ENCODE peak calls at places on chromosomes 1 and 21, in nine cellular contexts. K, G, F, T, O, B, S, Q and V are unnamed samples.

GRCh38 chr1:63442141-63442475 is 74.7 kb downstream of the ALG6 start:
- DNase-seq in G (no peak), B (no peak), Q (peak), K (no peak), T (no peak), S (no peak), F (peak), O (no peak), V (no peak)

GRCh38 chr1:225918280-225918679 is 5.8 kb downstream of the PYCR2 start:
- DNase-seq in Q (no peak), O (no peak), B (no peak), T (no peak), S (no peak), K (no peak), F (no peak), G (no peak), V (no peak)

GRCh38 chr21:35868869-35869223 is 191.5 kb downstream of the SETD4 start:
- DNase-seq in Q (no peak), B (no peak), T (no peak), S (no peak), G (no peak), O (no peak), K (no peak), F (no peak), V (no peak)

GRCh38 chr1:155003766-155004351 is 1.3 kb downstream of the ZBTB7B start:
- DNase-seq in G (peak), O (peak), T (no peak), Q (peak), B (peak), F (peak), S (no peak), K (peak), V (peak)

GRCh38 chr1:211182746-211183145 is 48.8 kb upstream of the KCNH1 start:
- DNase-seq in B (no peak), K (no peak), O (no peak), G (no peak), F (no peak), S (no peak), T (no peak), Q (no peak), V (no peak)

GRCh38 chr1:33348194-33348593 is 27.3 kb upstream of the A3GALT2 start:
- DNase-seq in F (peak), S (no peak), Q (peak), B (no peak), G (no peak), O (peak), T (no peak), K (no peak), V (no peak)

GRCh38 chr1:216223521-216223920 is 199.7 kb downstream of the USH2A start:
- DNase-seq in S (no peak), O (no peak), K (peak), F (peak), G (no peak), T (no peak), B (no peak), Q (no peak), V (no peak)

GRCh38 chr1:235791532-235792060 is 75.1 kb downstream of the LYST start:
- DNase-seq in T (no peak), S (no peak), Q (no peak), G (peak), K (no peak), F (no peak), B (no peak), O (no peak), V (no peak)

GRCh38 chr1:244450597-244451538 is 841 bp downstream of the ADSS2 start:
- DNase-seq in S (peak), G (peak), B (peak), Q (peak), K (no peak), O (peak), F (peak), T (peak), V (peak)

GRCh38 chr1:65235867-65236805 is 73.2 kb upstream of the DNAJC6 start:
- DNase-seq in O (peak), F (peak), T (peak), Q (peak), G (peak), B (no peak), S (no peak), K (no peak), V (peak)

GRCh38 chr1:97441966-97442365 is 478.9 kb downstream of the DPYD start:
- DNase-seq in T (no peak), Q (no peak), K (no peak), S (no peak), O (no peak), B (no peak), G (no peak), F (no peak), V (no peak)

GRCh38 chr1:45971335-45971734 is 161.1 kb downstream of the PIK3R3 start:
- DNase-seq in Q (no peak), B (no peak), G (no peak), O (no peak), F (no peak), S (no peak), T (no peak), K (no peak), V (no peak)

GRCh38 chr1:216014046-216014445 is 409.2 kb downstream of the USH2A start:
- DNase-seq in O (no peak), K (no peak), Q (no peak), F (peak), B (no peak), G (no peak), S (no peak), T (no peak), V (no peak)

GRCh38 chr1:29513357-29513756 is 277.0 kb downstream of the PTPRU start:
- DNase-seq in G (peak), T (no peak), B (peak), Q (peak), F (peak), S (no peak), K (no peak), O (peak), V (peak)

GRCh38 chr1:154760469-154760933 is 109.6 kb downstream of the KCNN3 start:
- DNase-seq in K (peak), G (peak), F (no peak), O (no peak), T (peak), B (peak), Q (peak), S (peak), V (no peak)

GRCh38 chr1:154609398-154610380 is 1.7 kb upstream of the ADAR start:
- DNase-seq in F (peak), G (peak), S (peak), Q (peak), B (no peak), T (no peak), K (peak), O (no peak), V (no peak)

GRCh38 chr1:6638226-6638625 is 13.6 kb downstream of the THAP3 start:
- DNase-seq in G (no peak), T (no peak), S (no peak), Q (peak), B (no peak), F (peak), K (no peak), O (peak), V (no peak)

GRCh38 chr1:15409400-15410222 is at the start of gene EFHD2:
- DNase-seq in O (peak), T (peak), Q (peak), K (peak), F (peak), S (peak), B (peak), G (peak), V (peak)

GRCh38 chr1:10510520-10511493 is 36.1 kb downstream of the PEX14 start:
- DNase-seq in O (peak), K (no peak), B (no peak), Q (peak), S (peak), T (no peak), G (peak), F (peak), V (peak)

GRCh38 chr1:156582388-156583022 is 3.0 kb downstream of the TTC24 start:
- DNase-seq in B (no peak), Q (no peak), S (no peak), G (no peak), O (no peak), T (no peak), F (no peak), K (no peak), V (no peak)

GRCh38 chr1:244969355-244970235 is 105.3 kb upstream of the HNRNPU start:
- DNase-seq in K (peak), B (peak), Q (peak), F (peak), T (no peak), S (peak), G (peak), O (peak), V (peak)